ENCODE peak calls at places on chromosomes 5 and 9, in four cellular contexts. F, W, H and Q are unnamed samples.
A peak's percentile ranks its signal among the peaks of the same experiment; 100 is the strongest.

GRCh38 chr5:151002250-151002649 is 18.1 kb upstream of the GPX3 start:
- DNase-seq in F (peak; percentile 72), W (peak; percentile 63), H (peak; percentile 46), Q (no peak)

GRCh38 chr5:90437663-90438062 is 28.1 kb upstream of the CETN3 start:
- DNase-seq in H (no peak), F (no peak), W (no peak), Q (no peak)

GRCh38 chr5:73948720-73949119 is 322.7 kb downstream of the ARHGEF28 start:
- DNase-seq in W (peak; percentile 62), H (no peak), F (peak; percentile 57), Q (no peak)

GRCh38 chr9:127034691-127035090 is 87.7 kb downstream of the ANGPTL2 start:
- DNase-seq in F (no peak), H (no peak), W (no peak), Q (no peak)

GRCh38 chr5:178388381-178389030 is 155.9 kb upstream of the PHYKPL start:
- DNase-seq in W (peak; percentile 80), H (no peak), F (peak; percentile 31), Q (no peak)

GRCh38 chr5:147190236-147190815 is 44.5 kb upstream of the STK32A start:
- DNase-seq in W (peak; percentile 26), F (no peak), H (no peak), Q (no peak)

GRCh38 chr9:32782476-32783167 is 718 bp upstream of the TMEM215 start:
- DNase-seq in W (no peak), F (no peak), H (peak; percentile 52), Q (no peak)

GRCh38 chr5:167653645-167654106 is 637.8 kb upstream of the WWC1 start:
- DNase-seq in H (no peak), F (no peak), W (no peak), Q (peak; percentile 15)

GRCh38 chr9:89312154-89312616 is 1.2 kb downstream of the CKS2 start:
- DNase-seq in W (peak; percentile 21), H (peak; percentile 47), F (peak; percentile 40), Q (peak; percentile 42)

GRCh38 chr9:130301483-130302286 is 36.1 kb downstream of the HMCN2 start:
- DNase-seq in W (peak; percentile 47), H (no peak), F (no peak), Q (no peak)

GRCh38 chr5:78908173-78908901 is 76.8 kb downstream of the ARSB start:
- DNase-seq in H (peak; percentile 84), F (peak; percentile 86), W (peak; percentile 70), Q (peak; percentile 21)

GRCh38 chr5:139795074-139796001 is at the start of gene PSD2:
- DNase-seq in H (peak; percentile 78), F (no peak), W (peak; percentile 15), Q (peak; percentile 42)

GRCh38 chr5:5676218-5676617 is 253.7 kb downstream of the ICE1 start:
- DNase-seq in H (no peak), W (no peak), F (no peak), Q (no peak)

GRCh38 chr9:18606281-18606680 is 132.3 kb downstream of the ADAMTSL1 start:
- DNase-seq in W (no peak), F (peak; percentile 36), H (no peak), Q (no peak)

GRCh38 chr9:119272500-119273211 is 96.6 kb downstream of the BRINP1 start:
- DNase-seq in F (no peak), H (peak; percentile 8), W (no peak), Q (no peak)

GRCh38 chr9:13033959-13034695 is 245.4 kb downstream of the MPDZ start:
- DNase-seq in F (peak; percentile 76), W (peak; percentile 85), H (peak; percentile 83), Q (peak; percentile 83)

GRCh38 chr5:77948476-77948875 is 172.3 kb upstream of the TBCA start:
- DNase-seq in H (no peak), W (no peak), F (no peak), Q (no peak)

GRCh38 chr9:115531410-115532130 is 413.6 kb upstream of the TNC start:
- DNase-seq in H (no peak), W (peak; percentile 24), F (peak; percentile 64), Q (no peak)

GRCh38 chr5:181188700-181189362 is 16.2 kb downstream of the TRIM7 start:
- DNase-seq in H (peak; percentile 86), W (peak; percentile 79), F (peak; percentile 81), Q (peak; percentile 88)

GRCh38 chr9:136342191-136343120 is 15.1 kb downstream of the GPSM1 start:
- DNase-seq in H (peak; percentile 95), W (peak; percentile 80), F (peak; percentile 84), Q (peak; percentile 93)

GRCh38 chr9:16119861-16120641 is 567.2 kb downstream of the CCDC171 start:
- DNase-seq in F (no peak), W (peak; percentile 38), H (no peak), Q (no peak)

GRCh38 chr5:133627180-133627579 is 14.8 kb upstream of the FSTL4 start:
- DNase-seq in H (no peak), F (no peak), W (no peak), Q (no peak)

GRCh38 chr5:69136296-69136695 is 30.7 kb upstream of the CCNB1 start:
- DNase-seq in F (no peak), W (peak; percentile 20), H (no peak), Q (no peak)

DNA sequence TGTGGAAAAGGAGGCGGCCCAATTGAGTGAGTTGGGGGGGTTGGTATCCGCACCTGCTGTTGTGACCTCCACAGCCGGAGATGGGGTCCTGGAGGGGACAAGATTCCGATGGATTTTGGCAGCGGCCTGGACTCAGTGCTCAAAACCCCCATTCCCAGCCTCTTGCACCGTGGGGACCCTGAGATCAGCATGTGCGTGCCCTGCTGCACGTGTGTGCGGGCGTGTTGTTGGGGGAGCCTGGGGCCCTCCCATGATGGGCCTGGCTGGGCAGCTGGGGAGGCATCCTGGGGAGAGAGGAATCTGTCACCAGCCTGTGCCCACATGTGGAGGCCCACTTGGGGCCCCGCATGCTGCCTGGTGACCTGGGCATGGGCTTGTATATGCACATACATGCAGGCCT is 14.9 kb downstream of the CNTFR start:
- DNase-seq in H (no peak), F (no peak), W (no peak), Q (no peak)
- H3K27me3 ChIP-seq in H (no peaks in the 10 kb centered on the region), F (peaks cover 31% of the 10 kb centered on the region), W (no peaks in the 10 kb centered on the region), Q (no peaks in the 10 kb centered on the region)

GRCh38 chr9:21583628-21584027 is 101.5 kb upstream of the IFNE start:
- DNase-seq in W (no peak), F (no peak), H (no peak), Q (no peak)

GRCh38 chr9:21584890-21585289 is 102.8 kb upstream of the IFNE start:
- DNase-seq in H (no peak), W (no peak), F (no peak), Q (no peak)

GRCh38 chr9:21579743-21580142 is 97.6 kb upstream of the IFNE start:
- DNase-seq in W (peak; percentile 10), F (no peak), H (no peak), Q (no peak)

GRCh38 chr9:21579209-21579608 is 97.1 kb upstream of the IFNE start:
- DNase-seq in W (peak; percentile 61), H (no peak), F (peak; percentile 28), Q (no peak)

GRCh38 chr9:21580636-21581353 is 98.7 kb upstream of the IFNE start:
- DNase-seq in F (no peak), W (peak; percentile 16), H (no peak), Q (no peak)
- H3K4me1 ChIP-seq in F (peaks cover 9% of the 10 kb centered on the region), W (no peaks in the 10 kb centered on the region), H (peaks cover 17% of the 10 kb centered on the region), Q (no peaks in the 10 kb centered on the region)

GRCh38 chr9:38622083-38622674 is 1.8 kb upstream of the ANKRD18A start:
- DNase-seq in W (no peak), F (no peak), H (peak; percentile 57), Q (peak; percentile 72)
- H3K27me3 ChIP-seq in W (peaks cover 65% of the 10 kb centered on the region), F (peaks cover 20% of the 10 kb centered on the region), H (peaks cover 50% of the 10 kb centered on the region), Q (no peaks in the 10 kb centered on the region)

DNA sequence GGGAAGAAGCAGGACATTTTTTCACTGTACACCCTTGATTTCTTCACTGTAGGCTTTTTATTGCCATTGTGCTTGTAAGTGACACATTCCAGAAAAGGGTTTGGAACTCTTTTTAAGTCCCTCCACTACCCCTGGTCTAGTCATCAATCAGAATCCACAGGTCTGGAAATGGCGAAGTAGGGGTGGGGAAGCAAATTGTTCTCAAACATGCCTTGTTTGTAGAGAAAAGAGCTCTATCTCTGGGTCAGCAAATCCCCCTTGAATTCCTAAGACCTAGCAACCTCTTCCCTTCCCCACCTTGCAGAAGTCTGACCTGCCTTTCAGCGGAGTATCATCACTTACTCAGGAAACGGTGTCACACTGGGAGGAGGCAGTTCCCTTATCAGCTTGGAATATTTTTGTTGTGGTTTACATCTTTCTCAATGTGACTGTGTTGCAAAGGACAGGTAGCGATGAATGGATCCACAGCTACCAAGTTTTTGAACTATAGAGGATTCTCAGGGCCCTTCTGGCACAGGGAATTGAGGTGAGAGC is 3.2 kb downstream of the SH3RF2 start:
- DNase-seq in W (no peak), H (no peak), F (no peak), Q (no peak)
- H3K4me1 ChIP-seq in W (peaks cover 42% of the 10 kb centered on the region), H (peaks cover 40% of the 10 kb centered on the region), F (peaks cover 4% of the 10 kb centered on the region), Q (peaks cover 5% of the 10 kb centered on the region)

GRCh38 chr5:176770431-176770830 is 39.9 kb upstream of the UNC5A start:
- DNase-seq in F (no peak), H (no peak), W (no peak), Q (no peak)

GRCh38 chr5:176768174-176768970 is 42.0 kb upstream of the UNC5A start:
- DNase-seq in W (no peak), F (no peak), H (no peak), Q (peak; percentile 3)

GRCh38 chr5:176772271-176773210 is 37.8 kb upstream of the UNC5A start:
- DNase-seq in W (no peak), F (no peak), H (no peak), Q (peak; percentile 18)

GRCh38 chr5:176771102-176771845 is 39.1 kb upstream of the UNC5A start:
- DNase-seq in F (no peak), W (no peak), H (no peak), Q (peak; percentile 5)

DNA sequence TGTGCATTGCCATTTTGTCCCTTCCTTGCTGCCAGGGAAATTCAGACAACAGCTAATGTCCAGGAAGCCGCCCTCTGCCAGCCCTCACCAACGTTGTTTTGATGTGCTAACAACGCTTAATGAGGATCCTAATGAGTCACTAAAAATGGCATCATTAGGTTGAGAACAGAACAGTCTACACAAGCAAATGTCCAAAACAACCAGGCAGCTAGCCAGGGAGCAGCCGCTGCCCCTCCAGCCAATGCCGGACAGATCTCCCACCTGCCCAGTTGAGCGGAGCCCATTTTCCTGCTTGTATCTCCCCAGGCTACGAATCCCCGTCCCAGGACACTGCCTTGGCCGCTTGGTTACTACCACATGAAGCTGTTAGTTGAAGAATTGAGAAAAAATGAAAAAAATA is 40.4 kb upstream of the UNC5A start:
- DNase-seq in H (no peak), F (no peak), W (no peak), Q (peak; percentile 10)
- H3K27me3 ChIP-seq in H (no peaks in the 10 kb centered on the region), F (peaks cover 4% of the 10 kb centered on the region), W (no peaks in the 10 kb centered on the region), Q (no peaks in the 10 kb centered on the region)

GRCh38 chr9:95025213-95026170 is 292.0 kb downstream of the FANCC start:
- DNase-seq in H (peak; percentile 31), F (peak; percentile 90), W (peak; percentile 97), Q (peak; percentile 67)
- H3K4me1 ChIP-seq in H (no peaks in the 10 kb centered on the region), F (peaks cover 40% of the 10 kb centered on the region), W (peaks cover 22% of the 10 kb centered on the region), Q (peaks cover 35% of the 10 kb centered on the region)